ENCODE peak calls at places on chromosomes 11 and 22, in seven cellular contexts. P, I, A, M, L, N and X are unnamed samples.

GRCh38 chr22:39716534-39716933 is 146.0 kb downstream of the CACNA1I start:
- DNase-seq in P (no peak), I (no peak), A (no peak), M (no peak), L (no peak), N (no peak), X (no peak)

GRCh38 chr11:84543367-84544159 is 1083.6 kb downstream of the DLG2 start:
- DNase-seq in P (peak; percentile 54), I (no peak), A (no peak), M (peak; percentile 88), L (no peak), N (no peak), X (no peak)

GRCh38 chr11:10355257-10355661 is 50.4 kb downstream of the ADM start:
- DNase-seq in P (no peak), I (no peak), A (peak; percentile 69), M (no peak), L (no peak), N (no peak), X (peak; percentile 61)

GRCh38 chr22:38802671-38803121 is 8.8 kb upstream of the DNAL4 start:
- DNase-seq in P (no peak), I (no peak), A (peak; percentile 98), M (peak; percentile 52), L (peak; percentile 35), N (no peak), X (peak; percentile 94)

GRCh38 chr11:110160016-110160415 is 66.8 kb downstream of the ZC3H12C start:
- DNase-seq in P (no peak), I (no peak), A (peak; percentile 15), M (no peak), L (no peak), N (no peak), X (no peak)

GRCh38 chr11:108620958-108621772 is 27.6 kb upstream of the EXPH5 start:
- DNase-seq in P (no peak), I (no peak), A (peak; percentile 78), M (no peak), L (no peak), N (no peak), X (no peak)

GRCh38 chr11:69048718-69049489 is at the start of gene TPCN2:
- DNase-seq in P (peak; percentile 96), I (peak; percentile 90), A (peak; percentile 81), M (peak; percentile 93), L (peak; percentile 92), N (peak; percentile 93), X (peak; percentile 95)

GRCh38 chr11:2791521-2792375 is 92.0 kb upstream of the KCNQ1OT1 start:
- DNase-seq in P (peak; percentile 4), I (peak; percentile 24), A (no peak), M (peak; percentile 53), L (peak; percentile 61), N (peak; percentile 48), X (no peak)

GRCh38 chr22:24736526-24737050 is 37.9 kb downstream of the PIWIL3 start:
- DNase-seq in P (no peak), I (no peak), A (no peak), M (no peak), L (no peak), N (no peak), X (no peak)

GRCh38 chr22:40808018-40808841 is 10.9 kb downstream of the SLC25A17 start:
- DNase-seq in P (no peak), I (no peak), A (no peak), M (no peak), L (no peak), N (no peak), X (peak; percentile 6)

GRCh38 chr11:45089251-45089650 is 57.2 kb upstream of the PRDM11 start:
- DNase-seq in P (no peak), I (no peak), A (peak; percentile 67), M (no peak), L (peak; percentile 33), N (no peak), X (peak; percentile 99)

GRCh38 chr11:110026823-110027626 is 66.2 kb upstream of the ZC3H12C start:
- DNase-seq in P (no peak), I (no peak), A (no peak), M (no peak), L (no peak), N (no peak), X (no peak)

GRCh38 chr22:48779661-48780596 is 1047.7 kb downstream of the BRD1 start:
- DNase-seq in P (no peak), I (no peak), A (no peak), M (no peak), L (no peak), N (no peak), X (no peak)

GRCh38 chr11:46254135-46254491 is 23.3 kb upstream of the CREB3L1 start:
- DNase-seq in P (no peak), I (no peak), A (no peak), M (no peak), L (peak; percentile 64), N (no peak), X (no peak)

GRCh38 chr11:43930868-43931716 is 11.3 kb upstream of the C11orf96 start:
- DNase-seq in P (no peak), I (no peak), A (no peak), M (no peak), L (no peak), N (no peak), X (no peak)

GRCh38 chr11:45692808-45693453 is 27.5 kb upstream of the CHST1 start:
- DNase-seq in P (no peak), I (no peak), A (no peak), M (no peak), L (no peak), N (no peak), X (no peak)

GRCh38 chr22:32333141-32333768 is 24.4 kb upstream of the RFPL3 start:
- DNase-seq in P (no peak), I (no peak), A (no peak), M (peak; percentile 37), L (peak; percentile 15), N (no peak), X (no peak)

GRCh38 chr11:15035283-15035682 is 38.1 kb upstream of the CALCB start:
- DNase-seq in P (no peak), I (no peak), A (no peak), M (peak; percentile 71), L (no peak), N (no peak), X (no peak)

GRCh38 chr11:75384438-75385080 is 14.8 kb upstream of the RPS3 start:
- DNase-seq in P (peak; percentile 72), I (peak; percentile 81), A (peak; percentile 41), M (peak; percentile 88), L (peak; percentile 86), N (peak; percentile 78), X (peak; percentile 70)

GRCh38 chr11:134328433-134328832 is 3.4 kb upstream of the GLB1L2 start:
- DNase-seq in P (no peak), I (no peak), A (no peak), M (no peak), L (no peak), N (no peak), X (no peak)

GRCh38 chr11:134246100-134246499 is 7.1 kb downstream of the THYN1 start:
- DNase-seq in P (no peak), I (no peak), A (no peak), M (no peak), L (no peak), N (no peak), X (no peak)

GRCh38 chr11:126415128-126415527 is 59.6 kb downstream of the ST3GAL4 start:
- DNase-seq in P (no peak), I (no peak), A (no peak), M (no peak), L (peak; percentile 60), N (no peak), X (peak; percentile 99)

GRCh38 chr22:28027453-28028448 is 108.7 kb upstream of the PITPNB start:
- DNase-seq in P (peak; percentile 3), I (no peak), A (no peak), M (no peak), L (no peak), N (no peak), X (peak; percentile 47)

GRCh38 chr11:9263840-9264380 is 1.2 kb downstream of the DENND5A start:
- DNase-seq in P (no peak), I (peak; percentile 61), A (no peak), M (no peak), L (no peak), N (peak; percentile 66), X (no peak)

GRCh38 chr11:2778630-2779498 is 79.1 kb upstream of the KCNQ1OT1 start:
- DNase-seq in P (peak; percentile 14), I (peak; percentile 1), A (peak; percentile 51), M (peak; percentile 42), L (peak; percentile 93), N (no peak), X (peak; percentile 79)